ENCODE peak calls at places on chromosomes 2 and 18, in seven cellular contexts. A is HepG2, Q is Panc1, F is HCT116, Z is GM12878, T is upper lobe of left lung, W is K562. C is an unnamed sample.

GRCh38 chr2:196849895-196850294 is 40.7 kb upstream of the C2orf66 start:
- ATAC-seq in A (peak), Q (peak), F (peak), Z (peak), T (peak), W (peak), C (no peak)

GRCh38 chr2:32865399-32866068 is 81.2 kb upstream of the LTBP1 start:
- ATAC-seq in A (no peak), Q (no peak), F (no peak), Z (peak), T (no peak), W (peak), C (no peak)

GRCh38 chr2:62894966-62895631 is 155.5 kb upstream of the OTX1 start:
- ATAC-seq in A (peak), Q (no peak), F (no peak), Z (no peak), T (no peak), W (no peak), C (no peak)

GRCh38 chr2:141652308-141652707 is 478.5 kb downstream of the LRP1B start:
- ATAC-seq in A (no peak), Q (no peak), F (no peak), Z (no peak), T (no peak), W (no peak), C (no peak)

GRCh38 chr18:49561127-49561376 is 805 bp upstream of the LIPG start:
- ATAC-seq in A (no peak), Q (peak), F (no peak), Z (no peak), T (no peak), W (no peak), C (peak)

GRCh38 chr2:110678457-110679336 is 834 bp upstream of the BUB1 start:
- ATAC-seq in A (peak), Q (peak), F (peak), Z (peak), T (peak), W (peak), C (peak)

GRCh38 chr18:38695559-38696270 is 1130.1 kb upstream of the CELF4 start:
- ATAC-seq in A (no peak), Q (no peak), F (no peak), Z (peak), T (no peak), W (no peak), C (no peak)

GRCh38 chr2:230244211-230244610 is 18.7 kb downstream of the SP140 start:
- ATAC-seq in A (no peak), Q (no peak), F (no peak), Z (no peak), T (no peak), W (no peak), C (no peak)

GRCh38 chr2:230054079-230054478 is 14.6 kb downstream of the SLC16A14 start:
- ATAC-seq in A (no peak), Q (peak), F (peak), Z (peak), T (no peak), W (no peak), C (no peak)

GRCh38 chr2:112706170-112706664 is 14.6 kb upstream of the NT5DC4 start:
- ATAC-seq in A (peak), Q (peak), F (no peak), Z (peak), T (no peak), W (peak), C (no peak)

GRCh38 chr18:79508565-79509535 is 113.1 kb downstream of the NFATC1 start:
- ATAC-seq in A (no peak), Q (no peak), F (no peak), Z (peak), T (no peak), W (no peak), C (no peak)

GRCh38 chr18:79507076-79507545 is 111.4 kb downstream of the NFATC1 start:
- ATAC-seq in A (peak), Q (peak), F (no peak), Z (peak), T (peak), W (peak), C (peak)

GRCh38 chr18:79506191-79507075 is 110.7 kb downstream of the NFATC1 start:
- ATAC-seq in A (no peak), Q (peak), F (no peak), Z (peak), T (peak), W (no peak), C (peak)

GRCh38 chr18:79509536-79509930 is 113.8 kb downstream of the NFATC1 start:
- ATAC-seq in A (no peak), Q (no peak), F (no peak), Z (no peak), T (no peak), W (no peak), C (no peak)

DNA sequence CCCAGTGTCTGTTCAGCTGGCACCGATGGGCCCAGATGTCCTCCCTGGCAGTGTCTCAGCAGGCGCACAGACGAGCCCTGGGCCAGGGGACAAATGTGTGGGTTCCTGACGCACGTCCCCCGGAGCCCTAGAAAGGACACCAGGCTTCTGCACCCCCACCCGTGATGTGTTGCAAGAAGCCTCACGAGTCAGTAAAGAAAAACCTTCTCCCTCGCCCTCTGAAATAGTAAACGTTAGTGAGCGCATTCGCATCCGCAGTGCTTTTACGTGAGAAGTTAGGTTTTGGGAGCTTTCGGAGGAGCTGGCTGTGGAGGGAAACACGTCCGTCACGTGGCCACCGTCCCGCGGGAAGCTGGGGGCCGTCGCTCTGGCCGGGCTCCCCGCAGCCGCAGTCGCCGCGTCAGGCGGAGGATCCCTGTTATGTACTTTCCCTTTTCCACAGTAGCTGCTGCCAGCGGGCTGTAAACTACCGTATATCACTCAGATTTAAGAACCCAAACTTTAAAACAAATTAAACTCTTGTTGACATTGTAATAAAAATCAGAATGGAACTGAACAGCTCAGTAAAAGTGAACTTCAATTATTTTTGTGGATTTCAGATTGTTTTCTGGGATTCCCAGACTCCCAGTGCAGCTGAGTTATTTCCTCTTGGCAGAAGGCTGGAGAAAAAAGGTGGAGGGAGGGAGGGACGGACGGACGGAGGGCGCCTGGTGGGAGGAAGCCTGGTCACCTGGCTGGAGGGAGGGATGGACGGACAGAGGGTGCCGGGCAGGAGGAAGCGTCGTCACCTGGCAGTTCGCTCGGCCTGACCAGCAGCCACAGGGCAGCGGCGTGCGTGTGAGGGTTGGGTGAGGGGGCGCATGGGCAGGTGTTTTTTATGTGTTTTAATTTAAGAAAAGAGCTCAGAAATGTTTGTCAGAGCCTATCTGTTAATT is 112.1 kb downstream of the NFATC1 start:
- ATAC-seq in A (no peak), Q (peak), F (no peak), Z (no peak), T (peak), W (no peak), C (peak)
- TF ChIP-seq POLR2AphosphoS5 in A (no peak), Q (no peak), F (no peak), Z (no peak), T (no peak), W (no peak), C (peak)

GRCh38 chr2:207253946-207254345 is 88.2 kb upstream of the KLF7 start:
- ATAC-seq in A (no peak), Q (no peak), F (no peak), Z (no peak), T (peak), W (no peak), C (no peak)
- H3K4me3 ChIP-seq in A (no peak), Q (no peak), F (no peak), Z (no peak), T (no peak), W (no peak), C (no peak)

DNA sequence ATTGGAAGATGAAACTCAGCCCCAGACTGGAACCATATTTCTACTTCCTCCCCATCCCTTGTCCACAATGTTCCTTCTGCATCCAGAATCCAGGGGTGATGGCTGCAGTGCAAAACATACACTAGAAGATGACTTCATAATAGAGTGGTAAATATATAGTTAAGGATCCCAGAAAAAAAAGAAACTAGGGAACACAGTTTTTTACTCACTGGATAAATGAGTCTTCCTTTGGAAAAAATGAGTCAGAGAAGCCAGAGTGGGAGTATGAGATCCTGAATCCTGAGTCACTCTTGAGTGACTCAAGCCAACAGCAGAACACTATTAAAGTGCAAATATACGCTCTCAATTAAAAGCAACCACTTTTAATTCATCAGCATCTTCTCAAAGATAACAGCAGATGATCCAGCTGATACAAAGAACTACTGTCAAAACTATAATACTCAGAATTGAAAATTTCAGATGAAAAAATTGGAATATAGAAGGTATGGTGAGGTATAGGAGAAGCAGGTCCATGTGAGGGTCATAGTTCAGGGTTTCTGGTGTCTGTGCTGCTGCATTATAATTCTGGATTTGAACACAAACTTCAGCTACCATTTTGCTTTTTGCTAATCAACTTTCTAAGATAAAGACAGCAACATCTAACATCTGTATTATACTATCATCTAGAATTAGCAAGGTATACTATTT is 987.2 kb upstream of the CDH2 start:
- ATAC-seq in A (no peak), Q (peak), F (peak), Z (no peak), T (peak), W (no peak), C (peak)
- TF ChIP-seq POLR2AphosphoS5 in A (no peak), Q (no peak), F (peak), Z (no peak), T (no peak), W (no peak), C (peak)

GRCh38 chr2:207219036-207219435 is 53.3 kb upstream of the KLF7 start:
- ATAC-seq in A (no peak), Q (no peak), F (no peak), Z (no peak), T (no peak), W (no peak), C (no peak)
- H3K4me3 ChIP-seq in A (no peak), Q (no peak), F (no peak), Z (no peak), T (no peak), W (no peak), C (no peak)

DNA sequence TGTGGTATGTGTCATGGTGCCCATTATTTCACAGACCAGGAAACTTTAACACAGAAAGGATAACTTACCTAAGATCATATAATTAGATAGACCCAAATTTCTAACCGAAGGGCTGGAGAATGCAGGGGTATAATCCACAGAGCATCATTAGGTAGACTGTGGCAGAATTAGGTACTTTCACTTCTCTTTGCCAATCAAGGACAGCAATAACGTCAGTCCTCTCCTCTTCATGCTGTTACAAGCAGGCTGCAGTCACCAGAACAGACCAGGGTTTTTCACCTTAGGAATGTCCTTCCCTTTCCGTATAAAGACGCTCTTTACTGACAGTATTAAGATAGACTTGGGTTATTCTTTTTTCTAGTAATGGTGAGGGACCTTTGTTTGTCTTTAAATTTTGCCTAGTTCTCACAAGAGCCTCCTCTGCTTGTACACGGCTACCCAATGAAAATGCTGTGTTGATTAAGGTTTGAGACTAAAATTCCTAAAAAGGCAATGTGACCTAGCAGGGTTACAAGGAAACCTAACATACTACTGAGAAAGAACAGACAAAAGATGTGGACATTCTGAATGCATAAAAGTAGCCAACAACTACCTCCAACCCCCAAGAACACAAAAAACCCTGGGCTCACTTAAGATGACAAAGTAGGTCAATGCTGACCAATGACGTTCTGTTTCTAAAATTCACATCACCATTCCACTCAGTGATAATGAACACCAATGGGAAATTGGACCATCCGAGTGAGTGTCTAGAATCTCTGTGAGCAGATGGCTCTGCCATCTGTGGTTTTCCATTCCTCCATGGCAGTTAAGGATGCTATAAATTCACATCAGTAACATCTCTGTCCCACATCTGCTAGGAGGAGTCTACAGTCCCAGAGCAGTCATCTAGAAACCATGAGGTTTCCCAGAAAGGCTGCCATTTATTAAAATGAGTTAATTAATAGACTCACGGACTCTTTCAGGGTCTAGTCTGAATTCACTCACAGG is 2.1 kb downstream of the PDIA6 start:
- ATAC-seq in A (no peak), Q (no peak), F (no peak), Z (peak), T (no peak), W (no peak), C (no peak)
- TF ChIP-seq POLR2AphosphoS5 in A (no peak), Q (no peak), F (no peak), Z (no peak), T (no peak), W (no peak), C (no peak)

DNA sequence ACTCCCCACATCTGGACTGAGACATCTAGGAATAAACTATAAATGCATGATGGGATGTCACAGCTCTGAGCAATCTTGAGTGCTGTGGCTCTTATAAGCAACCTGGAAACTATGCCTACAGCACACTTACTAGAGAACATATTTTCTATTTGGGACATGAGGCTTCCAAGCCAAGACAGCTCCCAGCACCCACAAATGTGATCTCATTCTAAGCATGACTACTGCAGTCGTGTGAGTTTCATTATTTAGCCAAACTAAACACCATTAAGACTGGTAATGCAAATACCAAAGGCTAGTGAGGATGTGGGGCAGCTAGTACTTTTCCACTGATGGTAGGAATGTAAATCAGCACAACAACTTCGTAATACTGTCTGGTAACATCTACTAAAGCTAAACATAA is 72.5 kb downstream of the RTTN start:
- ATAC-seq in A (no peak), Q (peak), F (no peak), Z (no peak), T (peak), W (no peak), C (peak)
- H3K4me3 ChIP-seq in A (no peak), Q (no peak), F (no peak), Z (no peak), T (no peak), W (no peak), C (no peak)

DNA sequence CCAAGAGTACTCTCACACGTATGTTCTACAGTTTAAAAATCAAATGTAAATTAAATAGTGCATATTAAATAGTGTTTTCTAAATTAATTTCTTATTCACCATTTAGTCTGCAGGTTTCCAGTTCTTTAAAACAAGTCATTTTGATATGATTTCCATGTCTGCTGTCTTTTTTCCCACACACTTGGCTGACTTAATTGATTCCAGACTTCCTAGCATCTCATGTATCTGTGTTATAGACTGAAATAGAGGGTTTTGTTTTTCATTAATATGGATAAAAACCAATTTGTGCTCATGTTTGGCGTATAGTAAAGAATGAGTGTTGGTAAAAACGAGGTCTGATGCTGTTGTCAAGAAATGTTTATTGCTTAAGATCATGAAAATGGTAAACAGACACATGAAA is 104.3 kb downstream of the SRBD1 start:
- ATAC-seq in A (no peak), Q (no peak), F (no peak), Z (no peak), T (no peak), W (no peak), C (no peak)
- TF ChIP-seq POLR2AphosphoS5 in A (no peak), Q (no peak), F (no peak), Z (no peak), T (no peak), W (no peak), C (no peak)

DNA sequence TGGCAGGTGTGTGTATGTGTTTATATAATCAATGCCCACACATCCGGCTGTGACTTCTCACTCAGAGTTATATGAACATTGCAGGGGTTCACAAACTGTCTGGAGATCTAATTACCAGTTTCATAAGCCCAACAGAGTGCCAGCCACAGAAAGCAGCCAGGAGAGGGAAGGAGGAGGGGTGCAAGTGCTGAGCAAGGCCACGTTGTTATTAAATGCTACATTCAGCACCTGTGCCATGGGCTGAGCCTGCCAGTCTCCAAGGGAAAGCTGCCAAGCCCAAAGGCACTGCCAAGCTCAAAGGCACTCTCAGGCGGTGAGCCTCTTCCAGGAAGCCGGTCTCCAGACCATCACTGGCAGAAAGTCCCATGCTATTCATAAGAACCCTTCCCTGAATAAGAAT is 17.4 kb downstream of the XDH start:
- ATAC-seq in A (no peak), Q (no peak), F (no peak), Z (no peak), T (no peak), W (no peak), C (no peak)
- H3K4me3 ChIP-seq in A (no peak), Q (no peak), F (no peak), Z (no peak), T (no peak), W (no peak), C (no peak)

DNA sequence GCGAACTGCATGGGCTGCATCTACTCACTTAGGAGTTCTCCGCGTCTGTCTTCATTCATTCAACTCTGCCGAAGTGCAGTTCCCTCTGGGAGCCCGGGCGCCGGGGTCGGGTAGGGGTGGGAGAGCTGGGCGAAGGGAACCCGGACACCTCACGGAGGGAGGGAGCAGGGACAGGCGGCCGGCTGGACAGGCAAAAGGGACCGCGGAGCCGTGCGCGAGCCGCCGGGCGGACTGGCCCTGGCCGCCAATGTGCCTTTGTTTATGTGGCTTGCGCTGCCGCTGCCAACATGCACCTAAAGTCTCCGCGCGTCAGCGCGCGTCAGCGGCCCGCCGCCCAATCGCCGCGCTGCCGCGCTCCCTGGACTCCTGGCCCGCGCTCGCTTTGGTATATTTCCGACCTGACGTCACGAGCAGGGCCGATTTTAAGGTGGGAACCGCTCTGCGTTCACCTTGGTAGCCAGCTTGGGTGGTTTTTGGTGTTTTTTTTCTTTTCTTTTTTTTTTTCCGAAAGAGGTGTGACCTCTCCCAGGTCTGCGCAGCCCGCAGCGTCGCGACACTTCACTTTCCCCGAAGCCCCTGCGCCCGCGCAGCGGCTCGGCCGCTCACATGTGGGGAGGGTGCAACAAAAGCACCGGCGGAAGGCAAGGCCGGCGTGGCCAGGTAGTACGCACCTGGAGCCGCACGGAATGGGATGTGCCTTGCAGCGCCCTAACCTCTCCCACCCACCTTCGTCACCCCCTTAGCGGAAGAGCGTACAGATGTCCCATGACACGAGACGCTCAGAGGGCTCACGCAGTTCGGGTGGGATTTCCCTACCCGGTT is at the start of gene NR4A2:
- ATAC-seq in A (peak), Q (peak), F (peak), Z (peak), T (peak), W (peak), C (peak)
- TF ChIP-seq POLR2AphosphoS5 in A (no peak), Q (peak), F (peak), Z (peak), T (peak), W (peak), C (peak)